ENCODE peak calls at places on chromosomes 16 and 17, in six cellular contexts. C is cardiac muscle cell, E is A549, B is coronary artery, N is RWPE1, J is breast epithelium. Q is an unnamed sample.

GRCh38 chr17:49616546-49617205 is 41.0 kb downstream of the NXPH3 start:
- DNase-seq in N (no peak), B (peak; percentile 81), E (no peak), J (peak; percentile 57), C (peak; percentile 98), Q (no peak)

GRCh38 chr17:35256629-35257028 is 13.8 kb downstream of the SLFN5 start:
- DNase-seq in B (no peak), N (no peak), E (peak; percentile 84), C (no peak), J (no peak), Q (no peak)

GRCh38 chr17:66310528-66311148 is 8.2 kb downstream of the PRKCA start:
- DNase-seq in C (no peak), B (no peak), E (peak; percentile 52), N (no peak), J (no peak), Q (no peak)

GRCh38 chr17:7444682-7445010 is 215 bp upstream of the CHRNB1 start:
- DNase-seq in B (no peak), C (no peak), E (no peak), N (no peak), J (no peak), Q (no peak)

GRCh38 chr17:14143678-14144077 is 74.4 kb downstream of the COX10 start:
- DNase-seq in N (no peak), C (no peak), J (no peak), E (no peak), B (no peak), Q (no peak)

GRCh38 chr16:84633622-84634021 is 14.7 kb upstream of the KLHL36 start:
- DNase-seq in E (no peak), C (peak; percentile 84), B (peak; percentile 85), J (no peak), N (no peak), Q (peak; percentile 23)

GRCh38 chr16:85399583-85400284 is 213.4 kb upstream of the GSE1 start:
- DNase-seq in N (no peak), C (no peak), B (no peak), E (no peak), J (no peak), Q (no peak)

GRCh38 chr17:7208027-7208571 is 11.5 kb downstream of the DLG4 start:
- DNase-seq in B (no peak), J (no peak), C (no peak), N (no peak), E (no peak), Q (no peak)

GRCh38 chr16:35196313-35196712 is 1736.9 kb downstream of the TP53TG3F start:
- DNase-seq in C (no peak), J (no peak), B (peak; percentile 53), N (no peak), E (no peak), Q (no peak)

GRCh38 chr17:53039981-53040380 is 782.7 kb upstream of the KIF2B start:
- DNase-seq in N (no peak), B (no peak), E (no peak), C (no peak), J (no peak), Q (no peak)

GRCh38 chr16:72974142-72974769 is 73.7 kb downstream of the ZFHX3 start:
- DNase-seq in B (no peak), E (no peak), J (no peak), N (no peak), C (peak; percentile 32), Q (no peak)

GRCh38 chr17:34071891-34072420 is 183.1 kb upstream of the CCL2 start:
- DNase-seq in N (no peak), C (no peak), J (no peak), B (no peak), E (no peak), Q (no peak)

GRCh38 chr17:7632492-7632894 is 2.6 kb downstream of the SHBG start:
- DNase-seq in J (no peak), C (peak; percentile 72), E (peak; percentile 71), B (no peak), N (peak; percentile 58), Q (no peak)

DNA sequence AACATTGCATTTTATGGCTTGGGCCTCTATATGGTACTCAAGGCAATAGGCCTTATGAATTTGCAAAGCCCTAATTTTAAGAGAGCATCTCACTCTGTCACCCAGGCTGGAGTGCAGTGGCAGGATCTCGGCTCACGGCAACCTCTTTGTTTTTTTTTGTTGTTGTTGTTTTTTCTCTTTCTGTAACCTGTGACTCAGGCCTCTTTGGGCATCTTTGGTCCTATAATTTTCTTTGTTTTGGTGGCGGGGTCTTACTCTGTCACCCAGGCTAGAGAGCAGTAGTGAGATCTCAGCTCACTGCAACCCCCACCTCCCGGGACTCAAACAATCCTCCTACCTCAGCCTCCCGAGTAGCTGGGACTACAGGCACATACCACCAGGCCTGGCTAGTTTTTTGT is 21.8 kb upstream of the HERPUD1 start:
- DNase-seq in B (no peak), J (no peak), E (no peak), C (no peak), N (no peak), Q (no peak)
- H3K27ac ChIP-seq in B (no peak overlapping the region), J (peak overlapping the region; percentile 49), E (no peak overlapping the region), C (no peak overlapping the region), N (peak overlapping the region; percentile 22), Q (peak overlapping the region; percentile 33)

DNA sequence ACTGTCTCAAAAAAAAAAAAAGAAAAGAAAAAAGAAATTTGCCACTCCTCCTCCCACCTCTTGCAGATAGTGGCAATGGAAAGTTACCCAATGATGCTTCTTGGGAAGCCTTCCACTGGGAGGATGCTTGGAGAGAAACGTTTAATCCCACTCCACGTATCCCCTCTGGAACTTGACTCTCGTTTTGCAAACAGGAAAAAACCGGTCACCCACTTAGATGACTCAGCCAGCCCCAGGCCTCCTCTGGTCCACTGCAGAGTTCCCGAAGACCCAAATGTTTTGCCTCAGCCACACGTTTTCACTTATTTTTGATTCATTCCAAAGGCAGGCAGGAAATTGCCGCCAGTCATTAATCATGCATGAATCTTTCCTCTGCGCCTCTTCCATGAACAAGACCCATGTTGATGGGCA is 9.3 kb upstream of the TNFRSF17 start:
- DNase-seq in N (peak; percentile 78), C (peak; percentile 71), E (peak; percentile 12), B (no peak), J (no peak), Q (no peak)
- H3K27ac ChIP-seq in N (peak overlapping the region; percentile 74), C (no peak overlapping the region), E (no peak overlapping the region), B (no peak overlapping the region), J (peak overlapping the region; percentile 72), Q (no peak overlapping the region)

DNA sequence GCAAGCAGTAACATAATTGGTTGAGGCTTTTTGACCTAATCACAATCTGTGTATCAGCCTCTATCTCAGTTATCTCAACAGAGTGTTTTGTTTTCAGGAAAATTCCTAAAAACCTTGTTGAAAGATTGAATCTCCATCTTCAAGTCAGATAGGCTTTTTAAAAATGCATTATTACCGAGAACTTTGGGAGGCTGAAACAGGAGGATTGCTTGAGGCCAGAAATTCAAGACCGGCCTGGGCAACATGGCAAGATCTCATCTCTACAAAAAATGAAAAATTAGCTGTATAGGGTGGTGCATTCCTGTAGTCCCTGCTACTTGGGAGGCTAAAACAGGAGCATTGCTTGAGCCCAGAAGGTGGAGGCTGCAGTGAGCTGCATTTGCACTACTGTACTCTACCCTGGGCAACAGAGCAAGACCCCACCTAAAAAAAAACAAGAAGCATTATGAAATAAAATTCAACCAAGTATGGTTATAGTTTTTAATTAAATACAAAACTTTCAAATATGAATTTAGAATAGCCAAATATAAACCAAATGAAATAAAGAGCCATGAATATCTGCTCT is 68.4 kb downstream of the VMP1 start:
- DNase-seq in N (no peak), E (no peak), J (no peak), B (no peak), C (no peak), Q (no peak)
- H3K27ac ChIP-seq in N (no peak overlapping the region), E (peak overlapping the region; percentile 66), J (no peak overlapping the region), B (no peak overlapping the region), C (no peak overlapping the region), Q (no peak overlapping the region)

DNA sequence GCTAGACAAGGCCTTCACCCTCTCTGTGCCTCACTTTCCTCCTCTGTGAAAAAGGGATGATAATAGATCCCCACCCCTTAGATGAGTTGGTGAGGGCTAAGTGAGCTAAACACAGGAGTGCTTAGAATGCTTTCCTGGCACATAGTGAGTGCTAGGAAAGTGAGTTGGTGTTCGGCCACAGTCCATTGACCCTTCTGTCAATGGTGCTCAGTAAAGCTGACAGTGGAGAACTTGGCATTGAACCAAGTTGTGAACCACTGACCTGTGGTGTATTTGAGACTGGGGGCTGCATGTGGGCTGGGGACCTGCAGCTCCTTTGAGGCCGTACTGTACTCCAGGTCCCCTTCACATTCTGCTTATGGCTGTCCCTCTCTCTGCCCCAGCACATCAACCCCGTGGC is 4.8 kb downstream of the PLK1 start:
- DNase-seq in B (no peak), C (no peak), E (no peak), N (no peak), J (no peak), Q (no peak)
- H3K27ac ChIP-seq in B (no peak overlapping the region), C (no peak overlapping the region), E (no peak overlapping the region), N (peak overlapping the region; percentile 33), J (no peak overlapping the region), Q (no peak overlapping the region)

GRCh38 chr16:20744922-20745440 is 3.4 kb upstream of the THUMPD1 start:
- DNase-seq in E (no peak), B (no peak), J (no peak), C (peak; percentile 13), N (no peak), Q (no peak)

GRCh38 chr16:20743591-20743990 is 2.0 kb upstream of the THUMPD1 start:
- DNase-seq in J (no peak), C (no peak), N (no peak), E (no peak), B (no peak), Q (no peak)

GRCh38 chr16:20740007-20740883 is 1.4 kb downstream of the THUMPD1 start:
- DNase-seq in C (peak; percentile 21), E (peak; percentile 17), N (peak; percentile 31), J (no peak), B (no peak), Q (no peak)

GRCh38 chr16:20741555-20742285 is at the start of gene THUMPD1:
- DNase-seq in B (peak; percentile 98), N (peak; percentile 98), J (peak; percentile 96), E (peak; percentile 96), C (peak; percentile 97), Q (peak; percentile 89)

DNA sequence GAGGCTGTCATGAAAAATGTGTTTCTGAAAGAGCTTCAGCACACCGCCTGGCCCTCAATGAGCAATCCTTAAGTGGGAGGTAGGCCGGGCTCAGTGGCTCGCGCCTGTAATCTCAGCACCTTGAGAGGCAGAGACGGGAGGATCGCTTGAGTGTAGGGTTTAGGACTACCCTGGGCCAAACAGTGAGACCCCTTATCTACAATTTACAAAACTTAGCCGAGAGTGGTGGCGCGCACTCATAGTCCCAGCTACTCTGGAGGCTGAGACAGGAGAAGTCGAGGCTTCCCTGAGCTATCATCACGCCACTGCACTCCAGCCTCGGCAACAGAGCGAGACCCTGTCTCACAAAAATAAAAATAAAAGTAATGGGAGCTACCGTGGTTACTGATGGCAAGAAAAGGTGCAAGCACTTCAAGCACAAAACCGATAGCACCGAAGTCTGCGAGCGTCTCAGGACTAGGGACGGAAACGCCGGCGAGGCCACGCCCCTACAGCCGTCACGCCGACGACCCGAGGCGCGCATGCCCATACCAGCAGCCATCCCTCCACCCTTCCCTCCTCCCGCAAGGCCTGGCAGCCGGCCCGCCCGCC is 622 bp downstream of the THUMPD1 start:
- DNase-seq in N (peak; percentile 93), E (peak; percentile 83), B (peak; percentile 93), J (peak; percentile 89), C (peak; percentile 84), Q (peak; percentile 74)
- H3K27ac ChIP-seq in N (peak overlapping the region; percentile 91), E (peak overlapping the region; percentile 96), B (peak overlapping the region; percentile 98), J (peak overlapping the region; percentile 95), C (peak overlapping the region; percentile 82), Q (peak overlapping the region; percentile 10)